ENCODE peak calls at places on chromosomes 5 and 9, in four cellular contexts. Q, U, K and T are unnamed samples.
A peak's percentile ranks its signal among the peaks of the same experiment; 100 is the strongest.

GRCh38 chr5:138662599-138662998 is 87.4 kb upstream of the HSPA9 start:
- DNase-seq in Q (no peak), U (no peak), K (no peak), T (no peak)

GRCh38 chr9:98678244-98678842 is 30.4 kb downstream of the GABBR2 start:
- DNase-seq in Q (peak; percentile 18), U (no peak), K (peak; percentile 26), T (peak; percentile 50)

GRCh38 chr5:92613546-92613945 is 967.5 kb downstream of the NR2F1-AS1 start:
- DNase-seq in Q (no peak), U (no peak), K (peak; percentile 1), T (no peak)

GRCh38 chr9:20593551-20593950 is 28.7 kb downstream of the MLLT3 start:
- DNase-seq in Q (no peak), U (no peak), K (no peak), T (no peak)

GRCh38 chr9:14428781-14429230 is 114.9 kb upstream of the NFIB start:
- DNase-seq in Q (peak; percentile 78), U (no peak), K (peak; percentile 57), T (peak; percentile 85)

GRCh38 chr5:152389209-152389608 is 15.9 kb downstream of the NMUR2 start:
- DNase-seq in Q (no peak), U (no peak), K (no peak), T (no peak)

GRCh38 chr5:71601222-71602026 is 14.3 kb downstream of the MCCC2 start:
- DNase-seq in Q (peak; percentile 70), U (peak; percentile 20), K (peak; percentile 95), T (peak; percentile 35)

GRCh38 chr5:75142566-75143136 is 90.3 kb upstream of the GCNT4 start:
- DNase-seq in Q (no peak), U (no peak), K (no peak), T (no peak)

DNA sequence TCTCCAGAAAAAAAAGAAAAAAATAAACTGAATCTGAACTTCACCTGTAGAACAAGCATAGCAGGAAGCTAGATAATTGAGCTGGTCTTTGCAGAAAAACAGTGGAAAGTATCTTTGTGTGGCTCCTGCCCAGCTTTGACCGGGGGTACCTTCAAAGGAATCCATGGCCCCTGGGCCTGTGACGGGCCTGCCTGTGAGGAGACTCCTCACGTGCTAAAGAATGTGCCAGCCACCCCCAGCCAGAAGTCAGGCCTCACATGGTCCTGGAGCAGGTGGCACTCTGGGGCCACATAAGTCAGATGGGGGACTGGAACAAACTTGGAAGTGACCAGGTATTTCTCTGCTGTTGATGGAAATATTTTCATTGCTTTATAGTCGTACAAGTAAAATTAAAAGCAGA is 4.1 kb downstream of the NDUFS6 start:
- DNase-seq in Q (no peak), U (no peak), K (no peak), T (no peak)
- H3K36me3 ChIP-seq in Q (peaks cover 84% of the 10 kb centered on the region), U (peaks cover 26% of the 10 kb centered on the region), K (peaks cover 75% of the 10 kb centered on the region), T (peaks cover 77% of the 10 kb centered on the region)

GRCh38 chr9:137679249-137679648 is 60.4 kb downstream of the EHMT1 start:
- DNase-seq in Q (no peak), U (peak; percentile 56), K (no peak), T (peak; percentile 74)
- TF ChIP-seq YY1 in Q (no peak), U (no peak), K (no peak), T (no peak)

DNA sequence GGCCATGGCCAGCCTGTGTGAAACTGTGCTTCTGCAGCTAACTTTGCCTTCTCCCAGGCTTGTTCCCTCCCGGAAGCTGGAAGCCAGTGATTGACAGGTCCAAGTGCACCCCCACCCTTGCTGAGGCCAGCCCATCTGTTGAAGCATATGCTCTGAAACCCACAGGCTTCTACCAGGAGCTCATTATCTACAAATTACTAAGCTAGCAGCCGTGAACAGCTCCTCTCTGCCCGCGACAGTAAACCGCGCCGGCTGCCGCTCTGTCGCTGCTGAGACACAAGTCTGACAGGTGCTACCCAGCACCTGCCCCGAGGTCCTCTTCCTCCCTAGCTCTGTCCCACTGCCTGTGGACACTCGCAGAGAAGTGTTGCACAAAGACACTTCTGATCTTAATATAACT is 490.9 kb downstream of the GADD45G start:
- DNase-seq in Q (no peak), U (no peak), K (no peak), T (no peak)
- H3K36me3 ChIP-seq in Q (no peaks in the 10 kb centered on the region), U (no peaks in the 10 kb centered on the region), K (no peaks in the 10 kb centered on the region), T (no peaks in the 10 kb centered on the region)

DNA sequence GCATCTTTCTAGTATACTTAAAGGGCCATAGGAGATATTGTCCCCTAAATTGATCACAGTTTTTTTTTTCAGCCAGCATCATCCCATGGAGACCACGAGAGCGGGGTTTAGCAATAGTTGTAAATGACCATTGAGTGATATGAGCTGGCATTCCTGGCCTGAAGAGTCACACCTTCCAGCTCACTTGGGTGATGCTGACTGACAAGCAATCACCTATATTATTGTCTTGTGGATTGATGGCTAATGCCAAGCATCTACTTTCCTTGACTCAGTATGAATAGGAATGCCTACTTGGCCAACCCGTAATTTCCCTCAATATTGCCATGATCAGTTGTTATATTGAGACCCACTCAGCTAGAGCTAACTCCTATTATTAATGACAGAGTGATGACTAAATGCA is 70.5 kb downstream of the ADAMTSL1 start:
- DNase-seq in Q (no peak), U (no peak), K (no peak), T (no peak)
- TF ChIP-seq YY1 in Q (no peak), U (no peak), K (no peak), T (no peak)

GRCh38 chr9:133692364-133692985 is 45.7 kb downstream of the SARDH start:
- DNase-seq in Q (no peak), U (no peak), K (no peak), T (no peak)
- H3K36me3 ChIP-seq in Q (no peaks in the 10 kb centered on the region), U (no peaks in the 10 kb centered on the region), K (no peaks in the 10 kb centered on the region), T (no peaks in the 10 kb centered on the region)

DNA sequence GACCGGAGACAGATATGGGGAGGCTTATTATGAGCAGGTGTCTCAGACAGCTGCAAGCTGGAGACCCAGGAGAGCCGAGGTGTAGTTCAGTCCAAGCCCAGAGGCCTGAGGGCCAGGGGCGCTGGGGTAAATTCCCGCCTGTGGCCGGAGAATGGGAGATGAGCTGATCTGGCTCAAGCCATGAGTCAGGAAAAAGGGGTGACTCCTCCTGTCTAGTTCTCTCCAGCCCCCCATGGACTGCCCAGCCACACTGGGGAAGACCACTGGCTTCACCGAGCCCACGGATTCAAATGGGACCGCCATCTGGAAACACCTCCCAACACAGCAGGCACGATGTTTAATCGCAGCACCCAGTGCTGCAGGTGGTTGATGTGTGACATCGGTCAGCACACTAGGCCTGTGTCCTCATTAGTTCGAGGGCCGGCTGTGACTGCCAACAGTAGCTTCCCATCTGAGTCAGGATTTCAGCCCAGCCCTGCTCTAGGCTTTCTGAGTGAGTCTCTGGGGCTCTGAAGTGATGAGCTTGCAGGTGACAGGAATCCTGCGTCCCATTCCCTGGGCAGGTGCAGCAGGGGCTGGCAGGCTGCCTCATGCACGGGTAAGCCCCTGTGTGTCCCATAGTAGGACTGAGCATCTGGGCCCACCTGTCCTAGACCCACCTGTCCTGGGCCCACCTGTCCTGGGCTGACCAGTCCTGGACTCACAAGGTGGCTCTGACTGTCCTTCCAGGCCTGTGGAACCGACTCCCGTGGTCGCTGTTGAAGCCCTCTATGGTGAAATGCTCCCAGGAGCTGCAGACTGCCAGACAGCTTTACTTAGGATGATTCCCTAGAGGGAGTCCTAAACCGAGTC is 49.7 kb downstream of the AHRR start:
- DNase-seq in Q (no peak), U (no peak), K (no peak), T (no peak)
- TF ChIP-seq YY1 in Q (no peak), U (no peak), K (no peak), T (no peak)

GRCh38 chr5:151182976-151183375 is 25.4 kb upstream of the ANXA6 start:
- DNase-seq in Q (no peak), U (no peak), K (no peak), T (no peak)

GRCh38 chr5:151180291-151180690 is 22.7 kb upstream of the ANXA6 start:
- DNase-seq in Q (no peak), U (no peak), K (no peak), T (no peak)

GRCh38 chr5:151183451-151184245 is 26.1 kb upstream of the ANXA6 start:
- DNase-seq in Q (no peak), U (no peak), K (no peak), T (no peak)

GRCh38 chr5:151182501-151182900 is 24.9 kb upstream of the ANXA6 start:
- DNase-seq in Q (no peak), U (no peak), K (no peak), T (no peak)

DNA sequence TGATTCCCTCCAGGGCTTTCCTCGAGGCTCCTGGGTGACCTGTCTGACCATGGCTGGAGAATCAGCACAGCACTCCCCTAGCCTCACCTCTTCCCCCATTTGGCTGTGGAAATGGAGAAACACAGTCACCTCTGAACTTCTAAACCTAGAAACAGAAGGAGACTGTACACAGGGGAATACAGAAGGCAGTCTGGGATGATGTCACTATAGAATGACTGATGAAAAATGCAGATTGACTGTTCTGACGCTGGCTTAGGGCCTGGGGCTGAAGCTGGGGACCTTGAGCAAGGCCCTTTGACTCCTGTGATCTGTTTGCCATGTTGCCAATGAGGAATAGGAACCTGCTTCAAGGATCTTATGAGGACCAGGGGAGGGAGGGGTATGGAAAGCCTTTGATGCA is 24.2 kb upstream of the ANXA6 start:
- DNase-seq in Q (no peak), U (no peak), K (no peak), T (no peak)
- H3K36me3 ChIP-seq in Q (no peaks in the 10 kb centered on the region), U (peaks cover 18% of the 10 kb centered on the region), K (no peaks in the 10 kb centered on the region), T (no peaks in the 10 kb centered on the region)